ENCODE peak calls at places on chromosomes 4 and X, in six cellular contexts. F, K, Y, J, O and V are unnamed samples. For H3K4me1, the result is how much of the 10 kb centered on the place peaks cover.

GRCh38 chr4:80459918-80460473 is 124.5 kb downstream of the CFAP299 start:
- DNase-seq in F (no peak), K (no peak), Y (no peak), J (no peak), O (peak), V (no peak)

GRCh38 chr4:85703098-85703497 is 228.1 kb downstream of the ARHGAP24 start:
- DNase-seq in F (no peak), K (no peak), Y (no peak), J (no peak), O (no peak), V (no peak)

GRCh38 chr4:72969957-72970356 is 99.6 kb downstream of the COX18 start:
- DNase-seq in F (peak), K (no peak), Y (no peak), J (no peak), O (no peak), V (no peak)

GRCh38 chr4:2256781-2257191 is 5.1 kb downstream of the MXD4 start:
- DNase-seq in F (peak), K (peak), Y (no peak), J (peak), O (no peak), V (peak)

GRCh38 chrX:46268429-46268828 is 276.8 kb downstream of the ZNF674 start:
- DNase-seq in F (no peak), K (no peak), Y (no peak), J (no peak), O (no peak), V (no peak)

GRCh38 chr4:3716876-3717235 is 49.3 kb upstream of the ADRA2C start:
- DNase-seq in F (no peak), K (peak), Y (no peak), J (no peak), O (no peak), V (no peak)

GRCh38 chrX:132443736-132444135 is 45.1 kb downstream of the MBNL3 start:
- DNase-seq in F (no peak), K (no peak), Y (no peak), J (no peak), O (no peak), V (no peak)

GRCh38 chrX:107146670-107147069 is 28.0 kb upstream of the RBM41 start:
- DNase-seq in F (no peak), K (no peak), Y (no peak), J (no peak), O (no peak), V (no peak)

GRCh38 chr4:61590881-61591280 is 390.8 kb downstream of the ADGRL3 start:
- DNase-seq in F (no peak), K (no peak), Y (no peak), J (no peak), O (no peak), V (no peak)
- H3K4me1 ChIP-seq in F (under half), K (under half), Y (under half), J (under half), O (under half), V (under half)

DNA sequence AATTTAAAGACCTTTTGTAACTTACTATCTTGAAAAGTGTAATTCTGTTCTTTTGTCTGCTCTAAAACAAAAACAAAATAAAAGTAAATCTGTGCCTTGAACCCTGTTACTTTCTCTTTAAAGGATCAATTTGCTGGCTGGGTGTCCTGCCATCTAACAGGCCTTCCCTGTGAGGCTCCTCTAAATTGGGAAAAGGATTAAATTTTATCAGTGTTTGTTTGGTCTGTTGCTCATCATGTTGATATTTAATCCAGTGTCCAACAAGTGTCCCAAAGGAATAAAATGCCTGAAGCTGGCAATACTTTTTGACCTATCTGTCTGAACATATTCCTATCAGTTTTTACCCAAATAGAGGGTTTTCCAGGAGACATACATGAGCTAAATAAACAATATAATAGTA is 688.7 kb downstream of the IL1RAPL1 start:
- DNase-seq in F (no peak), K (no peak), Y (no peak), J (no peak), O (no peak), V (no peak)
- H3K4me1 ChIP-seq in F (under half), K (under half), Y (under half), J (under half), O (under half), V (under half)

GRCh38 chr4:102787096-102787867 is 26.5 kb upstream of the MANBA start:
- DNase-seq in F (no peak), K (no peak), Y (no peak), J (no peak), O (no peak), V (no peak)
- H3K4me1 ChIP-seq in F (under half), K (under half), Y (under half), J (under half), O (under half), V (under half)

GRCh38 chr4:184274288-184274951 is 56.7 kb upstream of the ENPP6 start:
- DNase-seq in F (no peak), K (no peak), Y (no peak), J (no peak), O (no peak), V (no peak)
- H3K4me1 ChIP-seq in F (under half), K (under half), Y (under half), J (under half), O (under half), V (under half)

GRCh38 chr4:34181891-34182290 is 2062.4 kb downstream of the ARAP2 start:
- DNase-seq in F (no peak), K (no peak), Y (no peak), J (no peak), O (no peak), V (no peak)

GRCh38 chr4:34182346-34182745 is 2062.0 kb downstream of the ARAP2 start:
- DNase-seq in F (no peak), K (no peak), Y (no peak), J (no peak), O (no peak), V (no peak)

GRCh38 chr4:34178476-34178875 is 2065.8 kb downstream of the ARAP2 start:
- DNase-seq in F (no peak), K (no peak), Y (no peak), J (no peak), O (no peak), V (no peak)

GRCh38 chr4:34183916-34184315 is 2060.4 kb downstream of the ARAP2 start:
- DNase-seq in F (no peak), K (no peak), Y (no peak), J (no peak), O (no peak), V (no peak)

DNA sequence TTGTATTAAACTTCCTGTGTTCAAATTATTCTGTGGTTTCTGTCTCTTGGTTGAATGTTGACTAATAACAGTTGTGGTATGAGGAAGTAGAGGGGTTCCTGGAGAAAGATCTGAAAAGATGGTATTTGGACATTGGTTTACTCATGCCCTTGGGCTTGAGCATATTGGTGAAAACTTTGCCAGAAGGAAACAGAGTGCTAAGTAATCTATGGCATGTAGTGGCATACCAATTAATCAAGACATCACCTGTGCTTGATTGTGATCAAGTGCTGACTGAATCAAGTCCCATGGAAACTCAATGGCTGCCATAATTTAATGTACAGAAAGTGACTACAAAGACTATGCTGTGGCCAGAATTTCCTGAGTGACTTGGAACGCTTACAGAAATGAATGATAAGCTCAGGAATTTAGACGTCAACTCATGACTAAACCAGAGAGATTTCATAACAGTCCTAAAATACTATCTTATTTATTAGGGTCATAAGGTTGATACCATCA is 2063.0 kb downstream of the ARAP2 start:
- DNase-seq in F (no peak), K (no peak), Y (no peak), J (no peak), O (no peak), V (no peak)
- H3K4me1 ChIP-seq in F (under half), K (under half), Y (under half), J (under half), O (under half), V (under half)